ENCODE peak calls at places on chromosomes 13 and 19, in five cellular contexts. O is sigmoid colon; L is CD4-positive, CD25-positive, alpha-beta regulatory T cell; J is NCI-H2081; N is C1 segment of cervical spinal cord. S is an unnamed sample.

GRCh38 chr13:71828117-71828516 is 38.9 kb downstream of the DACH1 start:
- DNase-seq in O (no peak), L (no peak), J (no peak), N (no peak), S (no peak)

GRCh38 chr13:104099750-104100149 is 1033.5 kb upstream of the SLC10A2 start:
- DNase-seq in O (no peak), L (no peak), J (no peak), N (no peak), S (no peak)

GRCh38 chr13:21465710-21466160 is 6.6 kb upstream of the ZDHHC20 start:
- DNase-seq in O (no peak), L (no peak), J (no peak), N (no peak), S (no peak)

GRCh38 chr19:4507804-4508203 is 10.5 kb downstream of the PLIN4 start:
- DNase-seq in O (no peak), L (no peak), J (no peak), N (no peak), S (no peak)

GRCh38 chr19:37506387-37507166 is at the start of gene ZNF793:
- DNase-seq in O (peak), L (peak), J (peak), N (no peak), S (peak)

GRCh38 chr19:38990949-38991697 is 15.6 kb upstream of the FBXO17 start:
- DNase-seq in O (no peak), L (no peak), J (no peak), N (no peak), S (no peak)

GRCh38 chr19:19460761-19461265 is 54.5 kb downstream of the TSSK6 start:
- DNase-seq in O (peak), L (peak), J (no peak), N (no peak), S (no peak)

GRCh38 chr13:27064252-27064995 is 107.2 kb downstream of the USP12 start:
- DNase-seq in O (no peak), L (no peak), J (no peak), N (no peak), S (no peak)

GRCh38 chr13:41411536-41411935 is 45.8 kb upstream of the RGCC start:
- DNase-seq in O (no peak), L (peak), J (no peak), N (no peak), S (peak)

GRCh38 chr19:16509141-16510061 is 13.2 kb downstream of the C19orf44 start:
- DNase-seq in O (no peak), L (no peak), J (no peak), N (no peak), S (peak)

GRCh38 chr13:37995052-37995451 is 125.5 kb upstream of the TRPC4 start:
- DNase-seq in O (no peak), L (no peak), J (peak), N (no peak), S (peak)